ENCODE peak calls at places on chromosomes 12 and 14, in five cellular contexts. H is B cell, G is A673, N is ascending aorta, Q is foreskin fibroblast. O is an unnamed sample.

GRCh38 chr14:56002316-56002715 is 115.9 kb upstream of the PELI2 start:
- DNase-seq in H (no peak), G (no peak), N (no peak), Q (peak), O (no peak)

GRCh38 chr12:104022816-104023215 is 27.2 kb downstream of the GLT8D2 start:
- DNase-seq in H (no peak), G (no peak), N (no peak), Q (no peak), O (peak)

GRCh38 chr12:21416611-21417121 is 20.8 kb upstream of the PYROXD1 start:
- DNase-seq in H (no peak), G (no peak), N (no peak), Q (peak), O (peak)

GRCh38 chr12:14871886-14872285 is 13.8 kb downstream of the MGP start:
- DNase-seq in H (no peak), G (no peak), N (no peak), Q (no peak), O (no peak)

GRCh38 chr14:85566603-85567002 is 36.7 kb downstream of the FLRT2 start:
- DNase-seq in H (no peak), G (no peak), N (no peak), Q (peak), O (peak)

GRCh38 chr12:121849211-121849610 is 9.4 kb downstream of the HPD start:
- DNase-seq in H (no peak), G (no peak), N (no peak), Q (no peak), O (no peak)

GRCh38 chr14:104600805-104601204 is 3.8 kb downstream of the TMEM179 start:
- DNase-seq in H (no peak), G (no peak), N (no peak), Q (no peak), O (no peak)

GRCh38 chr12:83092101-83092500 is 405.4 kb downstream of the TMTC2 start:
- DNase-seq in H (no peak), G (peak), N (no peak), Q (no peak), O (no peak)

GRCh38 chr14:48936881-48937280 is 649.3 kb downstream of the RPS29 start:
- DNase-seq in H (no peak), G (peak), N (no peak), Q (no peak), O (no peak)

GRCh38 chr14:104880584-104881210 is 15.6 kb downstream of the CEP170B start:
- DNase-seq in H (no peak), G (no peak), N (no peak), Q (no peak), O (no peak)

GRCh38 chr14:55715889-55716288 is 135.9 kb downstream of the KTN1 start:
- DNase-seq in H (no peak), G (peak), N (no peak), Q (peak), O (peak)

GRCh38 chr14:21041676-21042433 is at the start of gene RNASE7:
- DNase-seq in H (no peak), G (no peak), N (no peak), Q (peak), O (peak)

GRCh38 chr12:103865151-103865730 is 24.2 kb upstream of the NT5DC3 start:
- DNase-seq in H (no peak), G (no peak), N (no peak), Q (no peak), O (no peak)

GRCh38 chr14:36510078-36510799 is 9.8 kb downstream of the NKX2-1 start:
- DNase-seq in H (no peak), G (no peak), N (no peak), Q (no peak), O (no peak)

GRCh38 chr14:32826404-32827082 is 112.1 kb upstream of the NPAS3 start:
- DNase-seq in H (no peak), G (peak), N (no peak), Q (peak), O (peak)

GRCh38 chr14:31692376-31692781 is 131.2 kb downstream of the NUBPL start:
- DNase-seq in H (no peak), G (peak), N (no peak), Q (peak), O (peak)

GRCh38 chr12:40104461-40105264 is 1.2 kb downstream of the SLC2A13 start:
- DNase-seq in H (no peak), G (peak), N (no peak), Q (no peak), O (peak)

GRCh38 chr14:100290607-100291304 is 15.5 kb downstream of the SLC25A29 start:
- DNase-seq in H (no peak), G (no peak), N (no peak), Q (no peak), O (no peak)

GRCh38 chr14:65600742-65601141 is 188.2 kb downstream of the FUT8 start:
- DNase-seq in H (no peak), G (no peak), N (no peak), Q (no peak), O (peak)

GRCh38 chr14:65599375-65599774 is 186.8 kb downstream of the FUT8 start:
- DNase-seq in H (no peak), G (no peak), N (no peak), Q (no peak), O (peak)

GRCh38 chr14:65604535-65604934 is 192.0 kb downstream of the FUT8 start:
- DNase-seq in H (peak), G (no peak), N (no peak), Q (no peak), O (no peak)

DNA sequence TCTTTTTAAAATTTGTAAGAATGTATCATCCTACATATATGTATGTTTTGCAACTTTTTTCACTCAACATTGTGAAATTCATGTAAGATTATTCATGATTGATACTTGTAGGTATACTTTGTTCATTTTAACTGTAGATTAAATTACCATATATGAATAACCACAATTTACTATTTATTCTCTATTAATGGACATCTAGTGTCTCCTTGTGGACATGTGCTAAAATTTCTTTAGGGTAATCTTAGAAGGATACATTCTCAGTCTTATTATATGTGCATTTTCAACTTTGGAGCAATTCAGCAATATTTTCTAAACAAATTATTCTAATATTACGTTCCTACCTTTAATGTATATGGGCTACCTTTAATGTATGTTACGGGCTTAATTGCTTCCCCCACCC is 192.4 kb downstream of the FUT8 start:
- DNase-seq in H (peak), G (no peak), N (no peak), Q (peak), O (no peak)
- TF ChIP-seq CTCF in H (peak), G (peak), N (no peak), Q (peak), O (no peak)

GRCh38 chr12:46825526-46826414 is at the start of gene SLC38A4:
- DNase-seq in H (no peak), G (peak), N (no peak), Q (peak), O (peak)
- TF ChIP-seq CTCF in H (no peak), G (no peak), N (no peak), Q (peak), O (peak)

DNA sequence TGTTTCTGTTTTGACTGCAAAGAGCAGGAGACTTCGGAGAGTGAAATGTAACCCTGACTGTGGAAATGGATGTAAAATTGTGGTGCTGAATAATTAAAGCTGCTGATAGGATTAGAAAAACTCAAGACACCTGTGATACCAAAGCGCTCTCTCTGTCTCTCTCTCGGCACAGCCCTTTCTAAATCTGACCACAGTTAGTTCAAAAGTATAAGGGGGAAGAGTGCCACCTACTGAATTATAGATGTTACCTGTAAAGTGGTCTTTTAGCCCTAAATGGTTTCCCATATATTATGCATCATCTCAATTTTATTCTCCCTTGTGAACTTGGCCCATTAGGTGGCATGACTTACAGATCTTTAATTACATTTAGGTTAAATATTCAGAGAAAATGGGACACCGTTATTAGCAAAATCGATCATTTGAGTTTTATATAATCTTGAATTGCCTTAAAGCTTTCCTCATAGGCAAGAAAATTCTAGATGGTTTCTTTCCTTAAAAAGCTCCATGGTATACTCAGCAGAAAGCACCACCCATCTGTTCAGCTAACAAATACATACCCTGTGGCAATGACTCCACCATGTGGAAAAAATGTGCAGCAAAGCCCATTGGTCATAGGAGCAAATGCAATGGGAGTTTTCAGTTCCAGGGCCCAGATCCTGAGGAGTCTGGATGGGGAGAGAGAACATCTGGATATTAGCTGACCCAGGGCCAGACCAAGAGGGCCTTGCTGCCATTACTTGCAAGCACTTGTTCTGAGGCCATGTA is 18.1 kb downstream of the RFC5 start:
- DNase-seq in H (no peak), G (peak), N (no peak), Q (peak), O (peak)
- TF ChIP-seq CTCF in H (no peak), G (peak), N (no peak), Q (peak), O (peak)

GRCh38 chr14:52272375-52272774 is 4.9 kb downstream of the PTGDR start:
- DNase-seq in H (peak), G (peak), N (no peak), Q (peak), O (peak)
- TF ChIP-seq CTCF in H (peak), G (peak), N (no peak), Q (peak), O (peak)

GRCh38 chr14:22865424-22866215 is 5.9 kb upstream of the LRP10 start:
- DNase-seq in H (no peak), G (no peak), N (no peak), Q (no peak), O (no peak)
- TF ChIP-seq CTCF in H (no peak), G (peak), N (no peak), Q (peak), O (peak)

DNA sequence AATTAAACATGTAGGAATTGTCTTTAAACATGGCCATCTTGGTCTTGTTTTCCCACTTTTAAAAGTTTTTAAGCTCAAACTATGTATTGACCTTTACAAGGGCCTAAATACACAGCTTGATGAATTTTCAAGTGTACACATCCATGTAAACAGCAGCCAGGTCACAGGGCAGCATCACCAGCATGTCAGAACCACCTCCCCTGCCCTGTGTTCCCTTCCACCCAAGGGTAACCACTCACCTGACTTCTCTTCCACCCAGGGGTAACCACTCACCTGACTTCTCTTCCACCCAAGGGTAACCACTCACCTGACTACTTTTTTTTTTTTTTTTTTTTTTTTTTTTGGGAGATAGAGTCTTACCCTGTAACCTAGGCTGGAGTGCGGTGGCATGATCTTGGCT is 4.6 kb downstream of the FBXW8 start:
- DNase-seq in H (no peak), G (no peak), N (no peak), Q (no peak), O (no peak)
- TF ChIP-seq CTCF in H (no peak), G (no peak), N (no peak), Q (no peak), O (no peak)

GRCh38 chr12:27969011-27969900 is 3.3 kb downstream of the PTHLH start:
- DNase-seq in H (no peak), G (peak), N (no peak), Q (peak), O (peak)
- TF ChIP-seq CTCF in H (no peak), G (peak), N (no peak), Q (peak), O (peak)

GRCh38 chr12:100127766-100128508 is 14.7 kb downstream of the BLTP3B start:
- DNase-seq in H (no peak), G (peak), N (no peak), Q (peak), O (peak)

GRCh38 chr12:100133200-100133599 is 9.5 kb downstream of the BLTP3B start:
- DNase-seq in H (no peak), G (no peak), N (no peak), Q (no peak), O (no peak)

GRCh38 chr12:100123316-100124095 is 19.2 kb downstream of the BLTP3B start:
- DNase-seq in H (no peak), G (no peak), N (no peak), Q (no peak), O (no peak)

DNA sequence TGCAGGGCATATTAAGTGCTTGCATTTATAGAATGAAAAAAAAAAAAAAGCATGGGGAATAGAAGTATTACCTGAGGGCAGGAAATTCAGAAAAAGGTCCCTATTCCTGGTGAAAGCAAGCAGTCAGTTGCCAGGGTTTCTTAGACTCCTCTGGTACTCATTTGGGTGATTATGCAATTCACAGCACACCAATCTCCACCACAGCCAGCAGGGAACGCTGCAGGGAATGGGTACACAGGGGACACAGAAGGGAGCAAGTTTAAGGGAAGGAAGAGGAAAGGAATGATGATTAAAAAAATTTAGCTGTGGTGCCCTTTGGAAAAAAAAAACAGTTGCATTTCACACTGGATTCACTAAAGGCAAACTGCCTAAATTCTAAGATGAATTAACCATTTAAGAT is 14.2 kb downstream of the BLTP3B start:
- DNase-seq in H (no peak), G (peak), N (peak), Q (peak), O (peak)
- TF ChIP-seq CTCF in H (no peak), G (peak), N (peak), Q (peak), O (peak)

O was measured in fibroblast of the aortic adventitia.